ENCODE peak calls at places on chromosomes 16 and 17, in four cellular contexts. One of them, this sample, is unnamed.

GRCh38 chr17:50793007-50793406 is 25.7 kb upstream of the ANKRD40CL start:
- DNase-seq in SK-N-SH: no peak
- DNase-seq in HepG2: no peak
- DNase-seq in GM12878: no peak
- DNase-seq in this sample: no peak

GRCh38 chr17:77485089-77485833 is 344.5 kb downstream of the SEC14L1 start:
- DNase-seq in HepG2: no peak
- DNase-seq in SK-N-SH: no peak
- DNase-seq in GM12878: no peak
- DNase-seq in this sample: no peak

GRCh38 chr17:45086865-45087495 is 25.9 kb downstream of the NMT1 start:
- DNase-seq in SK-N-SH: no peak
- DNase-seq in HepG2: no peak
- DNase-seq in GM12878: no peak
- DNase-seq in this sample: no peak

GRCh38 chr17:67671492-67671891 is 46.2 kb upstream of the NOL11 start:
- DNase-seq in GM12878: no peak
- DNase-seq in HepG2: no peak
- DNase-seq in SK-N-SH: peak
- DNase-seq in this sample: no peak

GRCh38 chr17:66779186-66779585 is 55.7 kb upstream of the CACNG5 start:
- DNase-seq in HepG2: no peak
- DNase-seq in GM12878: no peak
- DNase-seq in SK-N-SH: no peak
- DNase-seq in this sample: no peak

GRCh38 chr17:54381482-54381881 is 519.2 kb upstream of the TOM1L1 start:
- DNase-seq in HepG2: no peak
- DNase-seq in GM12878: no peak
- DNase-seq in SK-N-SH: no peak
- DNase-seq in this sample: no peak

GRCh38 chr17:76640550-76641380 is 2.8 kb downstream of the ST6GALNAC1 start:
- DNase-seq in GM12878: no peak
- DNase-seq in HepG2: no peak
- DNase-seq in SK-N-SH: no peak
- DNase-seq in this sample: no peak

GRCh38 chr17:43840814-43841213 is 6.2 kb upstream of the CD300LG start:
- DNase-seq in GM12878: no peak
- DNase-seq in HepG2: peak
- DNase-seq in SK-N-SH: peak
- DNase-seq in this sample: peak

GRCh38 chr16:11149011-11149616 is 106.9 kb downstream of the SOCS1 start:
- DNase-seq in GM12878: no peak
- DNase-seq in HepG2: peak
- DNase-seq in SK-N-SH: no peak
- DNase-seq in this sample: no peak

GRCh38 chr16:68064791-68065365 is 20.3 kb upstream of the NFATC3 start:
- DNase-seq in HepG2: peak
- DNase-seq in GM12878: no peak
- DNase-seq in SK-N-SH: peak
- DNase-seq in this sample: peak

GRCh38 chr17:32486701-32487459 is at the start of gene CDK5R1:
- DNase-seq in HepG2: peak
- DNase-seq in GM12878: no peak
- DNase-seq in SK-N-SH: peak
- DNase-seq in this sample: peak

GRCh38 chr16:24073321-24073720 is 182.8 kb upstream of the CACNG3 start:
- DNase-seq in HepG2: no peak
- DNase-seq in GM12878: no peak
- DNase-seq in SK-N-SH: no peak
- DNase-seq in this sample: no peak

GRCh38 chr17:68238894-68239293 is 8.9 kb upstream of the AMZ2 start:
- DNase-seq in HepG2: no peak
- DNase-seq in SK-N-SH: no peak
- DNase-seq in GM12878: no peak
- DNase-seq in this sample: no peak

GRCh38 chr17:17494499-17495447 is 1.4 kb downstream of the RASD1 start:
- DNase-seq in GM12878: no peak
- DNase-seq in SK-N-SH: no peak
- DNase-seq in HepG2: no peak
- DNase-seq in this sample: no peak

GRCh38 chr16:82229800-82230619 is 60.0 kb upstream of the MPHOSPH6 start:
- DNase-seq in HepG2: peak
- DNase-seq in GM12878: peak
- DNase-seq in SK-N-SH: peak
- DNase-seq in this sample: peak

GRCh38 chr17:71427801-71428200 is 693.0 kb upstream of the SOX9 start:
- DNase-seq in SK-N-SH: no peak
- DNase-seq in GM12878: no peak
- DNase-seq in HepG2: no peak
- DNase-seq in this sample: no peak

GRCh38 chr16:86751081-86752030 is 173.0 kb downstream of the FOXL1 start:
- DNase-seq in GM12878: no peak
- DNase-seq in HepG2: no peak
- DNase-seq in SK-N-SH: no peak
- DNase-seq in this sample: no peak

GRCh38 chr17:7587420-7587786 is 2.5 kb downstream of the SOX15 start:
- DNase-seq in SK-N-SH: no peak
- DNase-seq in HepG2: no peak
- DNase-seq in GM12878: no peak
- DNase-seq in this sample: no peak

GRCh38 chr16:2911580-2912329 is at the start of gene FLYWCH1:
- DNase-seq in HepG2: peak
- DNase-seq in GM12878: peak
- DNase-seq in SK-N-SH: peak
- DNase-seq in this sample: peak

GRCh38 chr17:15431201-15431600 is 36.2 kb downstream of the CDRT4 start:
- DNase-seq in GM12878: no peak
- DNase-seq in HepG2: no peak
- DNase-seq in SK-N-SH: no peak
- DNase-seq in this sample: no peak

GRCh38 chr17:68580236-68580903 is 20.8 kb downstream of the FAM20A start:
- DNase-seq in SK-N-SH: no peak
- DNase-seq in GM12878: no peak
- DNase-seq in HepG2: peak
- DNase-seq in this sample: no peak

GRCh38 chr16:89009343-89010209 is 32.6 kb upstream of the CBFA2T3 start:
- DNase-seq in GM12878: no peak
- DNase-seq in HepG2: no peak
- DNase-seq in SK-N-SH: no peak
- DNase-seq in this sample: no peak

GRCh38 chr17:74133726-74134125 is 69.8 kb upstream of the RPL38 start:
- DNase-seq in HepG2: no peak
- DNase-seq in SK-N-SH: no peak
- DNase-seq in GM12878: no peak
- DNase-seq in this sample: no peak

GRCh38 chr16:86597880-86598606 is 19.7 kb downstream of the FOXL1 start:
- DNase-seq in GM12878: no peak
- DNase-seq in HepG2: no peak
- DNase-seq in SK-N-SH: no peak
- DNase-seq in this sample: no peak

GRCh38 chr17:73151888-73152633 is 12.7 kb upstream of the SSTR2 start:
- DNase-seq in HepG2: peak
- DNase-seq in SK-N-SH: no peak
- DNase-seq in GM12878: no peak
- DNase-seq in this sample: no peak

GRCh38 chr17:68527314-68527713 is 15.1 kb downstream of the PRKAR1A start:
- DNase-seq in GM12878: no peak
- DNase-seq in HepG2: no peak
- DNase-seq in SK-N-SH: no peak
- DNase-seq in this sample: no peak

GRCh38 chr17:1752425-1752941 is 9.4 kb upstream of the SERPINF1 start:
- DNase-seq in GM12878: no peak
- DNase-seq in HepG2: no peak
- DNase-seq in SK-N-SH: no peak
- DNase-seq in this sample: peak

GRCh38 chr17:81666092-81666341 is 388 bp downstream of the OXLD1 start:
- DNase-seq in GM12878: no peak
- DNase-seq in SK-N-SH: no peak
- DNase-seq in HepG2: peak
- DNase-seq in this sample: no peak

GRCh38 chr17:54013117-54013516 is 190.4 kb downstream of the KIF2B start:
- DNase-seq in HepG2: no peak
- DNase-seq in GM12878: no peak
- DNase-seq in SK-N-SH: no peak
- DNase-seq in this sample: no peak

GRCh38 chr16:9039208-9039607 is 52.2 kb upstream of the HAPSTR1 start:
- DNase-seq in GM12878: no peak
- DNase-seq in HepG2: no peak
- DNase-seq in SK-N-SH: no peak
- DNase-seq in this sample: no peak

GRCh38 chr17:78872486-78872885 is 30.5 kb downstream of the CEP295NL start:
- DNase-seq in GM12878: no peak
- DNase-seq in SK-N-SH: no peak
- DNase-seq in HepG2: no peak
- DNase-seq in this sample: peak

GRCh38 chr17:78875331-78875730 is 27.7 kb downstream of the CEP295NL start:
- DNase-seq in SK-N-SH: no peak
- DNase-seq in GM12878: no peak
- DNase-seq in HepG2: no peak
- DNase-seq in this sample: no peak

GRCh38 chr17:78870621-78871020 is 30.0 kb upstream of the USP36 start:
- DNase-seq in HepG2: no peak
- DNase-seq in SK-N-SH: no peak
- DNase-seq in GM12878: no peak
- DNase-seq in this sample: no peak

GRCh38 chr17:78875738-78876597 is 27.0 kb downstream of the CEP295NL start:
- DNase-seq in SK-N-SH: peak
- DNase-seq in HepG2: no peak
- DNase-seq in GM12878: no peak
- DNase-seq in this sample: no peak

DNA sequence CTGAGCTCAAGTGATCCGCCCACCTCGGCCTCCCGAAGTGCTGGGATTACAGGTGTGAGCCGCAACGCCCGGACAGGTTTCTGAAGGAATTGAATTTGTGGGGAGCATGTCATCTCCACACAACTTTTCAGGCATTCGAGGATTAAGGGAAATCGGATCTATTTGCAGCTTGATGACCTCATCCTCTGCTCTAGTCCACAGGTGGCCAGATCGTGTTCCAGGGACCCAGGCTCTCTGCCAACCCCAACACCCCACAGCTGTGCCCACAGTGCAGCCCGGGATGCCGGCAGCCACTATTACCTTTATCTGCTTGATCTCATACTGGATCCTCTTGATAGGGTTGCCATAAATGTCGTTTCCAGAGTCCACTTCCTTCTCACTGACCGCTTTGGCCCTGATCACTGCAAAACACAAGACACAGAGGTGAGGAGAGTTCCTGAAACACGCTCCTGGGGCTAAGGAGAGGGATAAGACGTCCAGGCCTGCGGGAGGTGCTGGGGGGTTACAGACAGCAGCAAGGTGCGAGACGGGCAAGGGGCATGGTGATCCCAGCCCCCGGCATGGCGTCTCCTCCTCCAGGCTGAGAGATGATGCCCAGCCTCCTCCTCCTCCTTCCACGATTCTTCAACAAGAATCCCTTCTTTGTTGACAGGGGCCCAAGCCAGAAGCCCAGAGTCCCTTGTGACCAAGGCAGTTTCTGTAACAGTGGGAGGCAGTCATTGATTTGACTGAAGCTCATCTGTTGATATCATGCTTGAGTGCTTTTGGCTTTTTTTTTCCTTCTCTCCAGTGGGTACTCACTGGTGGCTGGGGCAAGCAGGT is 29.3 kb downstream of the CEP295NL start:
- DNase-seq in GM12878: no peak
- DNase-seq in HepG2: no peak
- DNase-seq in SK-N-SH: peak
- DNase-seq in this sample: no peak
- TF ChIP-seq PBX3 in GM12878: no peak
- TF ChIP-seq PBX3 in HepG2: no peak
- TF ChIP-seq PBX3 in SK-N-SH: peak
- TF ChIP-seq PBX3 in this sample: no peak

DNA sequence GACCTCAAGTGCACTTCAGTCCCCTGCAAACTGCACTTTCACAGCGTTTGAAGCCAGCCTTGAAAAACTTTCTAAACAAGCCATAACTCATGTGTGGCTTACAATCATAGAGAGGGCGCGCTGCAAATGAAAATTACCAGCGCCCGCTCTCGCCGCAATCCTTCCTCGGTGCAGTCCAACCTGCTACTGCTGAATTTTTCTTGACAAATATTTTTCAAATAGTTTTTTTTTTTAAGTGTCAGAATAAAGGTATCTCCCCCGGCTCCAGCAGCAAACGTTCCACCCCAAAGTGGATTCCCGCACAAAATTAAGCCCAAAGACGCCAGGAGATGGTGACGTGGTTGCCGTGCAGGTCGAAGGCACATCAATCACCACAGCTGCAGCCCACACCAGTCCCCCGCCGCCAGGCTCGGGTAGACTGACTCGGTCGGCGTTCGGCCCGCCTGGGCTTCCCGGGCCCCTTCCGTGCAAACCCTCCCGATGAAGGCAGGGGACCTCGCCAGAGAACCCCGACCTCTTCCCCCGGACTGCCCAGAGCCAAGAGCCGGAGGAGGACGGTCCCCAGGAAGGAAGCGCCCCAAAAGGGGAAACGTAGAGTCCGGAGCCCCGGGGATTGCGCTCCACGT is 626 bp downstream of the GRB2 start:
- DNase-seq in SK-N-SH: peak
- DNase-seq in HepG2: no peak
- DNase-seq in GM12878: no peak
- DNase-seq in this sample: peak
- TF ChIP-seq PBX3 in SK-N-SH: peak
- TF ChIP-seq PBX3 in HepG2: no peak
- TF ChIP-seq PBX3 in GM12878: peak
- TF ChIP-seq PBX3 in this sample: no peak

DNA sequence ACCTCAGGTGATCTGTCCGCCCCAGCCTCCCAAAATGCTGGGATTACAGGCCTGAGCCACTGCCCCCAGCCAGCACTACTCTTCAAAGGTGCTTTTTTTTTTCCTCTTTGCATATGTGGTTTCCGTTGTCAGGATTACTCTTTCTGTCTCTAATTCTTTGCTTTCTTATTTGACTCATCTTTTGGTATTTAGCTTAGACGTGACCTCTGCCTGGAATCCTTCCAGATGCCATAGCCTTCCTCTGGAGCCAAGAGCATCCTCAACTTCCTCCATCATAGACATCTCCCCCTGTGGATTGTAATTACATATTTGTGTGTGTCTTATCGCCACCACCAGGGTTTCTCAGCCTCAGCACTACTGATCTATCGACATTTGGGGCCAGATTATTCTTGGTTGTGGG is 84.4 kb upstream of the XYLT1 start:
- DNase-seq in SK-N-SH: no peak
- DNase-seq in HepG2: no peak
- DNase-seq in GM12878: no peak
- DNase-seq in this sample: no peak
- TF ChIP-seq PBX3 in SK-N-SH: peak
- TF ChIP-seq PBX3 in HepG2: no peak
- TF ChIP-seq PBX3 in GM12878: no peak
- TF ChIP-seq PBX3 in this sample: no peak

DNA sequence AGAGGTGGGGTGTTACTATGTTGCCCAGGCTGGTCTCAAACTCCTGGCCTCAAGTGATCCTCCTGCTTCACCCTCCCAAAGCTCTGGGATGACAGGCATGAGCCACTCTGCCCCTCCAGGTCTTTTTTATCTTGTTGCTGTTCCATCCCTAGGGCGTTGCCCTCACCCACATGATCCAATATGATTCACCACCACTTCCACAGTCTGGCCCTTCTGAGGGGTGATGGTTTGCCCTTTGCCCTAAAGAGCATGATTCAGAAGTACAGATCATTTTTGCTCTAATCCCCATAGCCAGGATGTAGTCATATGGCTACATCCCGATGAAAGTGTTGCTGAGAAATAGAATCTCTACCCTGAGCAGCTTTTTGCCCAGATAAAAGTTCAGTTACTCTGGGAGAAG is 18.8 kb downstream of the STX4 start:
- DNase-seq in GM12878: no peak
- DNase-seq in HepG2: peak
- DNase-seq in SK-N-SH: no peak
- DNase-seq in this sample: peak
- TF ChIP-seq PBX3 in GM12878: no peak
- TF ChIP-seq PBX3 in HepG2: no peak
- TF ChIP-seq PBX3 in SK-N-SH: peak
- TF ChIP-seq PBX3 in this sample: no peak

This sample was measured in A549.